ENCODE peak calls at places on chromosomes 2 and 18, in six cellular contexts. M is H1, N is breast epithelium, K is sigmoid colon, L is adrenal gland, V is stomach. R is an unnamed sample. For H3K9me3 and H3K4me1, the result is how much of the 10 kb centered on the place peaks cover.

GRCh38 chr18:76314496-76314895 is 180.5 kb downstream of the ZNF516 start:
- DNase-seq in M (no peak), N (no peak), K (no peak), L (no peak), V (no peak), R (no peak)

GRCh38 chr2:8412586-8412985 is 269.3 kb upstream of the ID2 start:
- DNase-seq in M (no peak), N (no peak), K (peak), L (peak), V (no peak), R (no peak)

GRCh38 chr2:226398580-226398979 is 401.0 kb downstream of the IRS1 start:
- DNase-seq in M (no peak), N (no peak), K (no peak), L (no peak), V (no peak), R (no peak)

GRCh38 chr2:176160251-176161040 is 3.3 kb downstream of the HOXD3 start:
- DNase-seq in M (no peak), N (no peak), K (no peak), L (no peak), V (no peak), R (no peak)

GRCh38 chr2:32863326-32863725 is 83.4 kb upstream of the LTBP1 start:
- DNase-seq in M (no peak), N (no peak), K (no peak), L (no peak), V (no peak), R (no peak)

GRCh38 chr2:128452536-128453530 is 134.2 kb upstream of the HS6ST1 start:
- DNase-seq in M (peak), N (no peak), K (no peak), L (no peak), V (peak), R (no peak)

GRCh38 chr18:63158676-63159291 is 160.8 kb downstream of the BCL2 start:
- DNase-seq in M (no peak), N (no peak), K (no peak), L (no peak), V (no peak), R (no peak)

GRCh38 chr2:88622307-88622706 is 5.0 kb downstream of the EIF2AK3 start:
- DNase-seq in M (no peak), N (no peak), K (no peak), L (no peak), V (no peak), R (no peak)

GRCh38 chr2:68463287-68463877 is 3.7 kb downstream of the FBXO48 start:
- DNase-seq in M (no peak), N (no peak), K (no peak), L (no peak), V (no peak), R (no peak)

GRCh38 chr2:207122914-207123744 is 42.6 kb downstream of the KLF7 start:
- DNase-seq in M (no peak), N (no peak), K (no peak), L (no peak), V (no peak), R (no peak)

GRCh38 chr2:240480834-240481623 is 45.6 kb downstream of the GPC1 start:
- DNase-seq in M (no peak), N (no peak), K (peak), L (no peak), V (peak), R (peak)

GRCh38 chr2:235059161-235059560 is 107.3 kb downstream of the SH3BP4 start:
- DNase-seq in M (no peak), N (no peak), K (no peak), L (no peak), V (no peak), R (no peak)

GRCh38 chr2:8527676-8528075 is 154.2 kb upstream of the ID2 start:
- DNase-seq in M (no peak), N (no peak), K (no peak), L (no peak), V (no peak), R (no peak)

GRCh38 chr2:172098650-172099471 is 3.8 kb downstream of the DLX2 start:
- DNase-seq in M (peak), N (no peak), K (peak), L (peak), V (no peak), R (peak)

GRCh38 chr18:37552296-37552695 is 13.3 kb downstream of the CELF4 start:
- DNase-seq in M (no peak), N (no peak), K (no peak), L (no peak), V (no peak), R (no peak)

GRCh38 chr2:65576861-65577601 is 144.6 kb upstream of the SPRED2 start:
- DNase-seq in M (no peak), N (no peak), K (no peak), L (peak), V (no peak), R (no peak)

GRCh38 chr2:75180476-75180875 is 18.8 kb downstream of the TACR1 start:
- DNase-seq in M (no peak), N (no peak), K (no peak), L (no peak), V (no peak), R (no peak)

GRCh38 chr2:164881524-164881923 is 39.9 kb upstream of the COBLL1 start:
- DNase-seq in M (no peak), N (no peak), K (no peak), L (no peak), V (no peak), R (no peak)

DNA sequence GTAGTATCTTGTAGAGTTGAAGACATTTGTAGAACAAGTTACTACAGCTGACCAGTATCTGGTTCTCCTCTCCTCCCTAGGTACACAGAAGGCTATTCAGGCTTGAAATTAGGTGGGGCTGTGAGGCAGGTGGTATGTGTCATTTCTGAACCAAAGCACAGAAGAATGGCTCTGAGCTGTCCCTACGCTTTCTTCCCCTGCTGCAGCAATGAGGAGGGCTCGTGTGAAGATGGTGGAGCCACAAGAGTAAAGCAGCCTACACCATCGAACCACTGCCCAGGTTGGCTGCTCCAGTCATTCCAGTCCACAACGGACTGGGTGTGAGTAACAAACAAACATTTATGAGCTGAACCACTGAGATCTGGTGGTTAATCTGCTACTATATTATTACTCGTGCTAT is 148.9 kb downstream of the DTNB start:
- DNase-seq in M (no peak), N (no peak), K (no peak), L (no peak), V (no peak), R (no peak)
- H3K9me3 ChIP-seq in M (under half), N (under half), K (under half), L (under half), V (under half), R (under half)

DNA sequence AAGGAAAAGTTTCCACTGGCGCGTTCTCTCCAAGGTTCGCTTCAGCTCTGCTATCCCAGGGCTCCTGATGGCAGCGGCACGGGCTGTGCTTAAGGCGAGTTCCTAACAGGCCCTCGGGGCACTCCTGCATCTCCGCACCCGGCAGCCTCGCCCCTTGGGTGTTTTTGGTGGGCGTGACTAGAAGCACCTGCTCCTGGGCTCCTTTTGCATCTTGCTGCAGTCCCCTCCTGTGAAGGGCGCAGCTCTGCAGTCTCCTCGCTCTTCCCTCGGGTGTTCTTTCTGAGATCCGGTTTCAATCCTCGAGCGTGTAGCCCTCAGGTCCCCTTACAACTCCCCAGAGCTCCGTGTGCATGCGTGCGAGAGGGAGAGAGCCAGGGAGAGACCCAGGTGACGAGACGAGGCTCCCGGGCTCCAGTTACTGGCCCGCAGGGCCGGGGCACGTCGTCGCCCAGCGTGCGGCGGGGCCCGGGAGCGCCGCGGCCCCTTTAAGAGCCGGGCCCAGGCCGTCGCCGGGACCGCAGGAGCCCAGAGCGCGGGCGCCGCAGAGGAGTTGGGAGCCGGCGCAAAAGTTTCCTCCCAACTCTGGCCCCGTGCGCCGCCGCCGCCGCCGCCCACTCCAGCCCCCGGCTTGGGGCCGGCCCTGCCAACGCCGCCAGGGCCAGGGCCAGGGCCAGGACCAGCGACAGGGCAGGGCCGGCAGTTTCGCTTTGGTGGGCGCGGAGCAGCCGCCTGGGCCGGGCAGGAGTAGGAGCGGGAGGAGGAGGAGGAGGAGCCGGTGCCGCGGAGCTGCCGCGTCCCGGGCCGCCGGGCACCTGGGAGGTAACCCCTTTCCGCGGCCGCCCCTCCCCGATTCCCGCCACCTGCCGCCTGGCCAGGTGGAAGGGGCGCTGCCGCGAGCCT is at the start of gene PARD3B:
- DNase-seq in M (peak), N (no peak), K (peak), L (peak), V (peak), R (peak)
- TF ChIP-seq POLR2A in M (no peak), N (no peak), K (no peak), L (no peak), V (no peak), R (peak)

GRCh38 chr2:53964987-53965687 is 5.7 kb downstream of the PSME4 start:
- DNase-seq in M (no peak), N (no peak), K (no peak), L (no peak), V (no peak), R (no peak)
- H3K4me1 ChIP-seq in M (under half), N (under half), K (under half), L (under half), V (half or more), R (under half)

DNA sequence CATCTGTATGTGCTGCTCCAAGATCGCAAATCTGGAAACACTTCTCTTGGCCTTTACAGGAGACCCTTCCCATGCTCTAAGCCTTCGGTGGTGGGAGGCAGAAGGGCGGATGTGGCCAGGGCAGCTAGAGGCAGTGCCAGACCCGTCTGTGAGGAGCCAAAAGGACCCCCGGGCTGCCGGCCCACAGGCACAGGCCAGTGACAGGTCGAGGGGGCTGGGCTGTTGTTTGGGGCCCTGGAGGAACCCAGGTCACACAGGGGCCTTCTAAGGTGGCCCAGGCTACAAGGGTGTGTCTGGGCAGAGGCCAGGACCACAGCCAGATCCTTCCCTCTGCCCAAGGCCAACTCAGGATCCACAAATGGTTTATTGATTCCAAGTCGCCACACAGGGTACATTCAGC is 49.4 kb downstream of the SLC66A2 start:
- DNase-seq in M (peak), N (no peak), K (peak), L (no peak), V (no peak), R (no peak)
- H3K9me3 ChIP-seq in M (under half), N (under half), K (under half), L (under half), V (under half), R (under half)

GRCh38 chr18:28404721-28405120 is 227.8 kb upstream of the CDH2 start:
- DNase-seq in M (no peak), N (no peak), K (no peak), L (no peak), V (no peak), R (no peak)
- TF ChIP-seq POLR2A in M (no peak), N (no peak), K (no peak), L (no peak), V (no peak), R (no peak)

GRCh38 chr2:31249009-31249690 is 15.2 kb downstream of the EHD3 start:
- DNase-seq in M (no peak), N (no peak), K (no peak), L (no peak), V (no peak), R (no peak)

GRCh38 chr2:31251018-31251417 is 17.1 kb downstream of the EHD3 start:
- DNase-seq in M (no peak), N (no peak), K (no peak), L (no peak), V (no peak), R (no peak)

GRCh38 chr2:31246184-31246852 is 12.4 kb downstream of the EHD3 start:
- DNase-seq in M (no peak), N (no peak), K (no peak), L (no peak), V (no peak), R (no peak)

GRCh38 chr2:31248139-31248538 is 14.2 kb downstream of the EHD3 start:
- DNase-seq in M (no peak), N (no peak), K (no peak), L (no peak), V (no peak), R (no peak)

DNA sequence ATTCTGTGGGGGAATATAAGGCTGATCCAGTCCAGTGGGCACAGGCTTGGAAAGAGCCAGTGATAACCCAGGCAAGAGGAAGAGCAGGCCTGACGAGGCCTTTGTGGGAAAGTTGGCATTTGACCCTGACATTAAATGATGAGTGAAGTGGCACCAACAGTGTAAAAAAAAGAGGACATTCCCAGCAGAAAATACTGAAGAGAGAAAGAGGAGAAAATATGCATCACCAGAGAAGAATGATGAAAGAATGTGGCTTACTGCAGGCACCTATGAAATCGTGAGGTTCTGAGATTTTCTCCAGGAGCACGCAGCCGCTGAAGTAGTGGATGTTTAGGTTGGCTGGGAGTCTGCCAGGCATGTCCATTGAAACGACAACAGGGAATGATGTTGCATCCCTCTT is 13.7 kb downstream of the EHD3 start:
- DNase-seq in M (no peak), N (no peak), K (no peak), L (no peak), V (no peak), R (no peak)
- H3K4me1 ChIP-seq in M (under half), N (under half), K (under half), L (under half), V (under half), R (under half)

GRCh38 chr18:80026363-80026762 is 7.9 kb upstream of the RBFA start:
- DNase-seq in M (no peak), N (no peak), K (no peak), L (no peak), V (no peak), R (no peak)
- H3K9me3 ChIP-seq in M (under half), N (half or more), K (under half), L (under half), V (half or more), R (under half)

GRCh38 chr18:26965206-26965605 is 99.7 kb upstream of the AQP4 start:
- DNase-seq in M (no peak), N (no peak), K (no peak), L (no peak), V (no peak), R (peak)
- TF ChIP-seq POLR2A in M (no peak), N (no peak), K (no peak), L (no peak), V (no peak), R (no peak)

DNA sequence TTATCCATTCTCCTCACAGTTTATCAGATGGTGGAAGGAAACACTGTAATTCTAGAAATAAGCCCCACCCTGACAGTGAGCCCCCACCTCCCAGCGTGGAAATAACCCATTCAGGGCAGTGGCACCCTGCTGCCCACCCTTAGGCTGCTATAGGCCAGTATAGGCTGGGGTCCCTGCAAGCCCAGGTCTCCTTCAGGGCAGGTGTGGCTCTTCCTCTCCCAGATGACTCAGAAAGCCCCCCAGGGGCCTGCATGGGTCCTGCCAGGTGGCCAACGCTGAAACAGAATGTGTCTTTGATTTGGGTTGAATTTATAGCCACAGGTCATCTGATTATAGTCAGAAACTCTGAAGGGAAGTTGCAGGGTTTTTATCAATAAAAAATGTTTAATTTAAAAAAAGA is 136.4 kb downstream of the SH3RF3 start:
- DNase-seq in M (no peak), N (no peak), K (no peak), L (no peak), V (no peak), R (no peak)
- H3K4me1 ChIP-seq in M (under half), N (under half), K (under half), L (under half), V (under half), R (under half)

DNA sequence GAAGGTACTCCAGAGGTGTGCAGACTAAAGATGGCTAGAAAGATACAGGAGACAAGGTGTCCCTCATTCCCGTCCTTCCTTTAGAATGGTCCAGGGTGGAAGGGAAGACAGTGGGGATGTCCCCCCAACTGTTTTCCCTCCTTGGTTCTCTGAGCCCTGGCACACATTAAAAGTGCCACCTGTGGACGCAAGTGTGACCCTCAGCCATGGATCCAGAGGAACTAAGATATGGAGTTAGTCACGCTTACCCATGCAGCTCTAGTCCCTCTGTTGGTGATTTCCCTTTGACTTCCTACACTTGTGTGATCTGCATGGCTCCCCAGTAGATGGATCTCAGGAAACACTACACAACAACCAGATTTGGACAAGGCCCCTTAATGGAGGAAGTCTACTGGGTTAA is 113.1 kb upstream of the SRD5A2 start:
- DNase-seq in M (no peak), N (no peak), K (no peak), L (no peak), V (no peak), R (no peak)
- H3K9me3 ChIP-seq in M (half or more), N (half or more), K (under half), L (under half), V (half or more), R (under half)

R was measured in right lobe of liver.